ENCODE peak calls at places on chromosomes 11 and 22, in four cellular contexts. R, L, F and X are unnamed samples.
A peak's percentile ranks its signal among the peaks of the same experiment; 100 is the strongest.

GRCh38 chr11:45596571-45596970 is 68.9 kb downstream of the CHST1 start:
- DNase-seq in R (no peak), L (no peak), F (no peak), X (no peak)

GRCh38 chr11:33704240-33705002 is 3.8 kb upstream of the C11orf91 start:
- DNase-seq in R (peak; percentile 52), L (no peak), F (no peak), X (no peak)

GRCh38 chr11:66113132-66113856 is 43.2 kb downstream of the PACS1 start:
- DNase-seq in R (peak; percentile 67), L (no peak), F (no peak), X (no peak)

GRCh38 chr11:9754041-9754471 is 90.2 kb downstream of the SWAP70 start:
- DNase-seq in R (no peak), L (peak; percentile 44), F (no peak), X (no peak)

GRCh38 chr11:110918351-110918750 is 206.1 kb upstream of the ARHGAP20 start:
- DNase-seq in R (no peak), L (no peak), F (no peak), X (no peak)

GRCh38 chr11:26490546-26490945 is 81.5 kb downstream of the MUC15 start:
- DNase-seq in R (no peak), L (no peak), F (no peak), X (no peak)

GRCh38 chr22:16866167-16866566 is 41.0 kb upstream of the XKR3 start:
- DNase-seq in R (no peak), L (no peak), F (no peak), X (no peak)

GRCh38 chr11:97974798-97975498 is 1045.8 kb upstream of the CNTN5 start:
- DNase-seq in R (no peak), L (no peak), F (no peak), X (no peak)

GRCh38 chr11:44398266-44399045 is 88.5 kb upstream of the ALX4 start:
- DNase-seq in R (no peak), L (no peak), F (no peak), X (no peak)

GRCh38 chr11:116731097-116731761 is 41.6 kb downstream of the BUD13 start:
- DNase-seq in R (no peak), L (peak; percentile 75), F (peak; percentile 50), X (peak; percentile 50)

GRCh38 chr11:3133456-3134217 is 31.5 kb downstream of the OSBPL5 start:
- DNase-seq in R (no peak), L (peak; percentile 6), F (peak; percentile 66), X (peak; percentile 3)

GRCh38 chr22:43867839-43868652 is 5.7 kb upstream of the SULT4A1 start:
- DNase-seq in R (peak; percentile 59), L (peak; percentile 15), F (peak; percentile 75), X (peak; percentile 0)

GRCh38 chr11:33291004-33291777 is 34.0 kb downstream of the HIPK3 start:
- DNase-seq in R (no peak), L (peak; percentile 35), F (no peak), X (no peak)

GRCh38 chr11:2927851-2928604 is 1.2 kb downstream of the PHLDA2 start:
- DNase-seq in R (peak; percentile 49), L (no peak), F (peak; percentile 67), X (no peak)

GRCh38 chr11:110077866-110078325 is 15.3 kb upstream of the ZC3H12C start:
- DNase-seq in R (peak; percentile 68), L (no peak), F (no peak), X (no peak)

GRCh38 chr22:46514592-46515207 is 22.7 kb downstream of the CELSR1 start:
- DNase-seq in R (no peak), L (no peak), F (no peak), X (no peak)

GRCh38 chr11:133530501-133530835 is 1.8 kb downstream of the OPCML start:
- DNase-seq in R (no peak), L (no peak), F (no peak), X (no peak)

GRCh38 chr11:133531971-133532651 is at the start of gene OPCML:
- DNase-seq in R (no peak), L (no peak), F (no peak), X (no peak)

GRCh38 chr11:133531450-133531849 is 851 bp downstream of the OPCML start:
- DNase-seq in R (no peak), L (no peak), F (no peak), X (no peak)

GRCh38 chr11:133526790-133527189 is 5.5 kb downstream of the OPCML start:
- DNase-seq in R (no peak), L (no peak), F (no peak), X (no peak)

DNA sequence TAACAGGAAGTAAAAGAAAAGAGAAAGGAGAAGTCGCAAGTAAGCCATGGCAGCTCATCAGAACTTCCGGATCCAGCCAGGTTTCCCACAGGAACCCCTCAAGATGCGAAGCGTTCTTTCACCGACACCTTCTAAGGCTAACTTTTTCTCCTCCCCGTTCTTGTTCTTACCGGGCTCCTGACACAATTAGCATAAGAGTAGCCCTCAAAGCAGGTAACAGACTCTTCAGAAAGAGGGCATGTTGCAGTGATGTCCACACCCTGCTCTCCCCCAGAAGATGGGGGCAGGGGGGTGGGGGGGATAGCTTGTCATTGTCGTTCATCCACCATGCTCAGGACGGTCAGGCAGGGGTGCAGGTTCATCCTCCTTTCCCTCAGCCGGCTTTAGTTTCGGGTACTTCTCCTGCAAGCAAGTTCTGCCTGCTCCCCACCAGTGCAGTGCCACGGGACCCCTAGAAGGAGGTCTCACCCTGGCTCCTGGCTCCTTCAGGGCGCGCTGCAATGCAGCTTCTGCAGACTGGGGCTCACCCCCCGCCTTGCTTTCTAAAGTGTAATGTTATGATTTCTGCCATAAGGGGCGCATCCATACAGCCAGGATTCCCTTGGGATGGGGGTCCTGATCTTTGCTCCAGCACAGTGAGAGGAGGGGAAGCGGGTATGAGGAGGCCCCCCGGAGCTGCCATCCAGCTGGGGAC is 2.3 kb downstream of the OPCML start:
- DNase-seq in R (no peak), L (no peak), F (no peak), X (no peak)
- H3K9me3 ChIP-seq in R (peaks cover 2% of the 10 kb centered on the region), L (no peaks in the 10 kb centered on the region), F (no peaks in the 10 kb centered on the region), X (no peaks in the 10 kb centered on the region)

GRCh38 chr11:88320149-88320559 is 17.4 kb downstream of the CTSC start:
- DNase-seq in R (peak; percentile 25), L (no peak), F (no peak), X (no peak)

GRCh38 chr11:88327462-88328143 is 9.9 kb downstream of the CTSC start:
- DNase-seq in R (no peak), L (no peak), F (no peak), X (no peak)

GRCh38 chr11:88327061-88327460 is 10.5 kb downstream of the CTSC start:
- DNase-seq in R (no peak), L (no peak), F (no peak), X (no peak)

GRCh38 chr11:88326112-88326511 is 11.4 kb downstream of the CTSC start:
- DNase-seq in R (no peak), L (no peak), F (no peak), X (no peak)

GRCh38 chr11:88324562-88325345 is 12.8 kb downstream of the CTSC start:
- DNase-seq in R (peak; percentile 69), L (no peak), F (no peak), X (no peak)
- H3K36me3 ChIP-seq in R (no peaks in the 10 kb centered on the region), L (no peaks in the 10 kb centered on the region), F (peaks cover 74% of the 10 kb centered on the region), X (peaks cover 61% of the 10 kb centered on the region)

DNA sequence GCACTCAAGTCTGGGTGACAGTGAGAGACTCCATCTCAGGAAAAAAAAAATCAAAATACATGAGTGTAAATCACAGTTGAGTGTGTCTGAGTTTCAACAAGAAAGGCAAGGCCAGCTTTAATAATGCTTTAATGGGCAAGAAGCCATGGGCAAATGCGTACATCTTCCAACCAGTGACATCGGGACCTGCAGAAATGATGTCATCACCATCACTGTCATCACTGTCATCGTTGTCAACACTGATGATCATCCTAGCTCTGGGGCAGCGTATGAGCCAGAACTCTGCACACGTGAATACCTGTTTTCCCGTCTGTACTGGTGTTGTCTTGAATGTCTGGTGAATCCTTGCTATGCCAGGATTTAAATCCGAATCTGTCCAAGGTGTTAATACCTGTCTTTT is 712.5 kb downstream of the BRD1 start:
- DNase-seq in R (no peak), L (no peak), F (no peak), X (no peak)
- H3K9me3 ChIP-seq in R (no peaks in the 10 kb centered on the region), L (no peaks in the 10 kb centered on the region), F (no peaks in the 10 kb centered on the region), X (peaks cover 7% of the 10 kb centered on the region)

DNA sequence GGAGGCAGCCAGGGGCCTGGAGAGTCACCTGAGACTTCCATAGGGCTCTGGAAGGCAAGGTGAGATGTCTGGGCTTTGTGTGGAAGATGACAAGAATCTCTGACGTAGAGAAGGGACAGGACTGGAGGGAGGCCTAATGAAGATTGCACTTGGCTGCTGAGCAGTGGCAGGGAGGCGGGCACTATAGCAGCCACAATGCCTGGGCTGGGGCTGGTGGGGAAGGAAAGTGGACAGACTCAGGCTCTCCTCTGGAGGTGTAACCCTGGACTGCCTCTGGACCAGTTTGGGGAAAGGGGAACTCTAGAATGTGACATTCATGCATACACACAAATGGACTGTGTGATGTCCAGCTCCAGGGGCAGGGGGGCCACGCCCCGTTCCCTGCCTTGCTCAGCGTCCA is 34.3 kb upstream of the CYP2D6 start:
- DNase-seq in R (no peak), L (no peak), F (no peak), X (no peak)
- H3K36me3 ChIP-seq in R (peaks cover 12% of the 10 kb centered on the region), L (no peaks in the 10 kb centered on the region), F (peaks cover 99% of the 10 kb centered on the region), X (peaks cover 7% of the 10 kb centered on the region)

DNA sequence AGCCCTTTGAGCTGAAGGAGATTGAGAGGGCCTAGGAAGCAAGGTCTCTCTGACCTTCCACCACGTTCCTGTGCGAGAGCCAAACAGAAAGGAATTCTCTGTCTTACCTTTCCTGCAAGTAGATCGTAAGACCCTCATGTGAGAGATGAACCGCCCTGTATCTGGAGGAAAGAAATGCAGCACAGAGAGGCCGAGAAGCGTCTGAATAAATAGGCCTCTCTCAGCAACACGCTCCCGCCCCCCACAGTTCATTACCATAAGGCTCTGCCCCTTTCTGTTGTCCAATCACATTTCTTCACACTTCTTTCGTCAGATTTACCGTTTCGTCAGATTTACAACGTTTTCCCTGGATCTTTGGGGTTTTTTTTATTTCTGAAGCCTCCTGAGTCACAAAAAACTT is 90.3 kb downstream of the BLID start:
- DNase-seq in R (no peak), L (no peak), F (no peak), X (no peak)
- H3K9me3 ChIP-seq in R (no peaks in the 10 kb centered on the region), L (no peaks in the 10 kb centered on the region), F (no peaks in the 10 kb centered on the region), X (no peaks in the 10 kb centered on the region)

GRCh38 chr22:19350947-19351346 is 59.4 kb upstream of the CLTCL1 start:
- DNase-seq in R (no peak), L (no peak), F (no peak), X (no peak)
- H3K36me3 ChIP-seq in R (peaks cover 28% of the 10 kb centered on the region), L (no peaks in the 10 kb centered on the region), F (peaks cover 100% of the 10 kb centered on the region), X (peaks cover 78% of the 10 kb centered on the region)

GRCh38 chr11:127677813-127678212 is 677.2 kb upstream of the KIRREL3 start:
- DNase-seq in R (no peak), L (no peak), F (no peak), X (no peak)
- H3K9me3 ChIP-seq in R (no peaks in the 10 kb centered on the region), L (no peaks in the 10 kb centered on the region), F (no peaks in the 10 kb centered on the region), X (no peaks in the 10 kb centered on the region)

GRCh38 chr22:41178425-41178975 is 26.6 kb upstream of the L3MBTL2 start:
- DNase-seq in R (no peak), L (peak; percentile 51), F (no peak), X (no peak)
- H3K36me3 ChIP-seq in R (peaks cover 31% of the 10 kb centered on the region), L (no peaks in the 10 kb centered on the region), F (peaks cover 73% of the 10 kb centered on the region), X (peaks cover 52% of the 10 kb centered on the region)

GRCh38 chr11:101188173-101188572 is 58.6 kb upstream of the PGR start:
- DNase-seq in R (no peak), L (no peak), F (no peak), X (no peak)
- H3K9me3 ChIP-seq in R (peaks cover 2% of the 10 kb centered on the region), L (no peaks in the 10 kb centered on the region), F (no peaks in the 10 kb centered on the region), X (no peaks in the 10 kb centered on the region)